ENCODE peak calls at places on chromosomes 13 and 19, in ten cellular contexts. Z is SHP77 treated with DMSO at 0.1 percent for 48 hours, Y is CMK, Q is coronary artery, S is LoVo, R is RWPE1, A is upper lobe of right lung, T is fibroblast of mammary gland, P is GM04504, C is astrocyte of the hippocampus. F is an unnamed sample.

GRCh38 chr19:52923782-52924593 is 760 bp upstream of the ZNF888 start:
- DNase-seq in Z (peak; percentile 57), Y (peak; percentile 73), Q (no peak), S (peak; percentile 44), R (no peak), A (peak; percentile 87), T (peak; percentile 48), P (no peak), C (no peak), F (no peak)

GRCh38 chr13:36750946-36751345 is 68.1 kb upstream of the RFXAP start:
- DNase-seq in Z (no peak), Y (no peak), Q (no peak), S (no peak), R (no peak), A (no peak), T (no peak), P (no peak), C (no peak), F (no peak)

GRCh38 chr19:862529-863304 is 3.3 kb downstream of the CFD start:
- DNase-seq in Z (no peak), Y (peak; percentile 86), Q (no peak), S (no peak), R (peak; percentile 63), A (peak; percentile 88), T (peak; percentile 33), P (no peak), C (peak; percentile 51), F (peak; percentile 96)

GRCh38 chr13:64332048-64332447 is 2898.1 kb downstream of the PCDH9 start:
- DNase-seq in Z (peak; percentile 83), Y (no peak), Q (no peak), S (no peak), R (no peak), A (no peak), T (no peak), P (no peak), C (no peak), F (no peak)

GRCh38 chr19:55165952-55166529 is 372 bp downstream of the DNAAF3 start:
- DNase-seq in Z (peak; percentile 82), Y (peak; percentile 86), Q (no peak), S (peak; percentile 76), R (peak; percentile 66), A (peak; percentile 78), T (peak; percentile 61), P (peak; percentile 45), C (peak; percentile 82), F (peak; percentile 97)

GRCh38 chr13:32267836-32268439 is 47.2 kb downstream of the ZAR1L start:
- DNase-seq in Z (no peak), Y (no peak), Q (no peak), S (peak; percentile 35), R (peak; percentile 55), A (peak; percentile 69), T (no peak), P (no peak), C (peak; percentile 36), F (no peak)

GRCh38 chr13:98484289-98485219 is 92.4 kb downstream of the STK24 start:
- DNase-seq in Z (peak; percentile 29), Y (no peak), Q (peak; percentile 93), S (peak; percentile 95), R (peak; percentile 98), A (peak; percentile 87), T (peak; percentile 97), P (peak; percentile 89), C (peak; percentile 88), F (peak; percentile 96)

GRCh38 chr13:32585625-32586021 is 629 bp upstream of the PDS5B start:
- DNase-seq in Z (no peak), Y (no peak), Q (no peak), S (no peak), R (no peak), A (no peak), T (no peak), P (no peak), C (peak; percentile 62), F (no peak)

GRCh38 chr13:75405976-75406703 is 75.8 kb downstream of the TBC1D4 start:
- DNase-seq in Z (no peak), Y (no peak), Q (no peak), S (no peak), R (no peak), A (no peak), T (peak; percentile 70), P (peak; percentile 46), C (peak; percentile 23), F (no peak)

GRCh38 chr13:43905435-43906031 is 25.8 kb downstream of the LACC1 start:
- DNase-seq in Z (peak; percentile 10), Y (peak; percentile 5), Q (no peak), S (peak; percentile 75), R (peak; percentile 49), A (no peak), T (peak; percentile 75), P (peak; percentile 35), C (peak; percentile 81), F (no peak)

GRCh38 chr19:6286676-6287075 is 6.9 kb upstream of the MLLT1 start:
- DNase-seq in Z (no peak), Y (no peak), Q (no peak), S (no peak), R (no peak), A (no peak), T (no peak), P (no peak), C (no peak), F (no peak)

GRCh38 chr13:40637644-40638043 is 28.8 kb downstream of the FOXO1 start:
- DNase-seq in Z (no peak), Y (peak; percentile 2), Q (no peak), S (no peak), R (no peak), A (no peak), T (no peak), P (no peak), C (no peak), F (no peak)

GRCh38 chr19:13784731-13785452 is 10.4 kb upstream of the ZSWIM4 start:
- DNase-seq in Z (no peak), Y (no peak), Q (peak; percentile 86), S (no peak), R (peak; percentile 55), A (peak; percentile 92), T (peak; percentile 62), P (peak; percentile 50), C (peak; percentile 90), F (peak; percentile 82)

GRCh38 chr13:30619731-30620130 is 2.0 kb downstream of the USPL1 start:
- DNase-seq in Z (no peak), Y (no peak), Q (no peak), S (no peak), R (no peak), A (no peak), T (peak; percentile 74), P (no peak), C (no peak), F (no peak)

F was measured in osteoblast.